ENCODE peak calls at places on chromosomes 5 and 9, in seven cellular contexts. One of them, this sample, is unnamed.

GRCh38 chr9:80410106-80410505 is 838.3 kb downstream of the TLE4 start:
- DNase-seq in stimulated activated CD8-positive, alpha-beta memory T cell treated with anti-CD3 and anti-CD28 coated beads, Interleukin-7, amount 100 ng/mL, for 4 hours: no peak
- DNase-seq in breast epithelium: no peak
- DNase-seq in NCI-H2081: no peak
- DNase-seq in transverse colon: no peak
- DNase-seq in endothelial cell: no peak
- DNase-seq in omental fat pad: no peak
- DNase-seq in this sample: peak; percentile 47

GRCh38 chr9:27634879-27635278 is 61.6 kb upstream of the C9orf72 start:
- DNase-seq in omental fat pad: no peak
- DNase-seq in transverse colon: no peak
- DNase-seq in breast epithelium: no peak
- DNase-seq in stimulated activated CD8-positive, alpha-beta memory T cell treated with anti-CD3 and anti-CD28 coated beads, Interleukin-7, amount 100 ng/mL, for 4 hours: no peak
- DNase-seq in NCI-H2081: no peak
- DNase-seq in endothelial cell: no peak
- DNase-seq in this sample: no peak

GRCh38 chr9:136880651-136881050 is 5.7 kb upstream of the TRAF2 start:
- DNase-seq in stimulated activated CD8-positive, alpha-beta memory T cell treated with anti-CD3 and anti-CD28 coated beads, Interleukin-7, amount 100 ng/mL, for 4 hours: no peak
- DNase-seq in endothelial cell: no peak
- DNase-seq in omental fat pad: no peak
- DNase-seq in breast epithelium: no peak
- DNase-seq in NCI-H2081: no peak
- DNase-seq in transverse colon: no peak
- DNase-seq in this sample: no peak

GRCh38 chr5:1702318-1702717 is 97.3 kb downstream of the MRPL36 start:
- DNase-seq in breast epithelium: peak; percentile 7
- DNase-seq in endothelial cell: no peak
- DNase-seq in omental fat pad: no peak
- DNase-seq in NCI-H2081: no peak
- DNase-seq in stimulated activated CD8-positive, alpha-beta memory T cell treated with anti-CD3 and anti-CD28 coated beads, Interleukin-7, amount 100 ng/mL, for 4 hours: no peak
- DNase-seq in transverse colon: no peak
- DNase-seq in this sample: no peak

GRCh38 chr5:180251887-180252286 is 40.0 kb downstream of the MAPK9 start:
- DNase-seq in breast epithelium: no peak
- DNase-seq in transverse colon: no peak
- DNase-seq in omental fat pad: no peak
- DNase-seq in NCI-H2081: no peak
- DNase-seq in endothelial cell: no peak
- DNase-seq in stimulated activated CD8-positive, alpha-beta memory T cell treated with anti-CD3 and anti-CD28 coated beads, Interleukin-7, amount 100 ng/mL, for 4 hours: no peak
- DNase-seq in this sample: no peak

GRCh38 chr9:128911529-128912035 is 9.2 kb upstream of the PHYHD1 start:
- DNase-seq in NCI-H2081: no peak
- DNase-seq in transverse colon: no peak
- DNase-seq in breast epithelium: peak; percentile 48
- DNase-seq in stimulated activated CD8-positive, alpha-beta memory T cell treated with anti-CD3 and anti-CD28 coated beads, Interleukin-7, amount 100 ng/mL, for 4 hours: no peak
- DNase-seq in omental fat pad: no peak
- DNase-seq in endothelial cell: peak; percentile 47
- DNase-seq in this sample: no peak

GRCh38 chr9:34957492-34958410 is at the start of gene PHF24:
- DNase-seq in stimulated activated CD8-positive, alpha-beta memory T cell treated with anti-CD3 and anti-CD28 coated beads, Interleukin-7, amount 100 ng/mL, for 4 hours: no peak
- DNase-seq in NCI-H2081: peak; percentile 24
- DNase-seq in breast epithelium: no peak
- DNase-seq in transverse colon: no peak
- DNase-seq in omental fat pad: no peak
- DNase-seq in endothelial cell: peak; percentile 40
- DNase-seq in this sample: no peak

GRCh38 chr9:98168952-98169488 is 23.4 kb downstream of the CORO2A start:
- DNase-seq in omental fat pad: no peak
- DNase-seq in transverse colon: peak; percentile 63
- DNase-seq in stimulated activated CD8-positive, alpha-beta memory T cell treated with anti-CD3 and anti-CD28 coated beads, Interleukin-7, amount 100 ng/mL, for 4 hours: no peak
- DNase-seq in NCI-H2081: no peak
- DNase-seq in endothelial cell: peak; percentile 29
- DNase-seq in breast epithelium: no peak
- DNase-seq in this sample: no peak

GRCh38 chr5:69450116-69450515 is 35.2 kb downstream of the MARVELD2 start:
- DNase-seq in NCI-H2081: no peak
- DNase-seq in breast epithelium: no peak
- DNase-seq in endothelial cell: no peak
- DNase-seq in stimulated activated CD8-positive, alpha-beta memory T cell treated with anti-CD3 and anti-CD28 coated beads, Interleukin-7, amount 100 ng/mL, for 4 hours: no peak
- DNase-seq in transverse colon: no peak
- DNase-seq in omental fat pad: no peak
- DNase-seq in this sample: no peak

GRCh38 chr5:88144219-88145040 is 124.2 kb downstream of the TMEM161B start:
- DNase-seq in breast epithelium: no peak
- DNase-seq in omental fat pad: no peak
- DNase-seq in NCI-H2081: no peak
- DNase-seq in endothelial cell: peak; percentile 31
- DNase-seq in stimulated activated CD8-positive, alpha-beta memory T cell treated with anti-CD3 and anti-CD28 coated beads, Interleukin-7, amount 100 ng/mL, for 4 hours: no peak
- DNase-seq in transverse colon: no peak
- DNase-seq in this sample: peak; percentile 58

GRCh38 chr9:1173211-1173610 is 123.1 kb downstream of the DMRT2 start:
- DNase-seq in stimulated activated CD8-positive, alpha-beta memory T cell treated with anti-CD3 and anti-CD28 coated beads, Interleukin-7, amount 100 ng/mL, for 4 hours: no peak
- DNase-seq in endothelial cell: no peak
- DNase-seq in breast epithelium: no peak
- DNase-seq in transverse colon: peak; percentile 49
- DNase-seq in omental fat pad: no peak
- DNase-seq in NCI-H2081: no peak
- DNase-seq in this sample: no peak

GRCh38 chr5:57476743-57477142 is 5.9 kb downstream of the ACTBL2 start:
- DNase-seq in endothelial cell: no peak
- DNase-seq in stimulated activated CD8-positive, alpha-beta memory T cell treated with anti-CD3 and anti-CD28 coated beads, Interleukin-7, amount 100 ng/mL, for 4 hours: no peak
- DNase-seq in omental fat pad: no peak
- DNase-seq in transverse colon: no peak
- DNase-seq in breast epithelium: no peak
- DNase-seq in NCI-H2081: no peak
- DNase-seq in this sample: no peak

GRCh38 chr9:90642570-90643539 is at the start of gene DIRAS2:
- DNase-seq in transverse colon: peak; percentile 54
- DNase-seq in endothelial cell: peak; percentile 60
- DNase-seq in omental fat pad: no peak
- DNase-seq in NCI-H2081: peak; percentile 92
- DNase-seq in breast epithelium: peak; percentile 38
- DNase-seq in stimulated activated CD8-positive, alpha-beta memory T cell treated with anti-CD3 and anti-CD28 coated beads, Interleukin-7, amount 100 ng/mL, for 4 hours: no peak
- DNase-seq in this sample: peak; percentile 81

GRCh38 chr5:51859624-51860023 is 476.4 kb downstream of the ISL1 start:
- DNase-seq in endothelial cell: no peak
- DNase-seq in omental fat pad: no peak
- DNase-seq in breast epithelium: no peak
- DNase-seq in NCI-H2081: no peak
- DNase-seq in transverse colon: no peak
- DNase-seq in stimulated activated CD8-positive, alpha-beta memory T cell treated with anti-CD3 and anti-CD28 coated beads, Interleukin-7, amount 100 ng/mL, for 4 hours: no peak
- DNase-seq in this sample: no peak

GRCh38 chr9:91795500-91796241 is 154.4 kb downstream of the ROR2 start:
- DNase-seq in endothelial cell: no peak
- DNase-seq in transverse colon: no peak
- DNase-seq in omental fat pad: peak; percentile 21
- DNase-seq in breast epithelium: no peak
- DNase-seq in NCI-H2081: no peak
- DNase-seq in stimulated activated CD8-positive, alpha-beta memory T cell treated with anti-CD3 and anti-CD28 coated beads, Interleukin-7, amount 100 ng/mL, for 4 hours: no peak
- DNase-seq in this sample: no peak

GRCh38 chr5:112689510-112689909 is 48.2 kb upstream of the APC start:
- DNase-seq in breast epithelium: no peak
- DNase-seq in stimulated activated CD8-positive, alpha-beta memory T cell treated with anti-CD3 and anti-CD28 coated beads, Interleukin-7, amount 100 ng/mL, for 4 hours: no peak
- DNase-seq in transverse colon: no peak
- DNase-seq in endothelial cell: no peak
- DNase-seq in NCI-H2081: no peak
- DNase-seq in omental fat pad: no peak
- DNase-seq in this sample: no peak

GRCh38 chr9:137077010-137077747 is at the start of gene UAP1L1:
- DNase-seq in breast epithelium: no peak
- DNase-seq in NCI-H2081: no peak
- DNase-seq in omental fat pad: no peak
- DNase-seq in transverse colon: peak; percentile 81
- DNase-seq in endothelial cell: peak; percentile 39
- DNase-seq in stimulated activated CD8-positive, alpha-beta memory T cell treated with anti-CD3 and anti-CD28 coated beads, Interleukin-7, amount 100 ng/mL, for 4 hours: no peak
- DNase-seq in this sample: peak; percentile 82

GRCh38 chr5:123365163-123365562 is 58.0 kb downstream of the CEP120 start:
- DNase-seq in omental fat pad: no peak
- DNase-seq in breast epithelium: no peak
- DNase-seq in endothelial cell: no peak
- DNase-seq in stimulated activated CD8-positive, alpha-beta memory T cell treated with anti-CD3 and anti-CD28 coated beads, Interleukin-7, amount 100 ng/mL, for 4 hours: no peak
- DNase-seq in transverse colon: no peak
- DNase-seq in NCI-H2081: no peak
- DNase-seq in this sample: no peak

GRCh38 chr5:123868267-123868666 is 356.3 kb downstream of the CSNK1G3 start:
- DNase-seq in omental fat pad: no peak
- DNase-seq in transverse colon: peak; percentile 18
- DNase-seq in stimulated activated CD8-positive, alpha-beta memory T cell treated with anti-CD3 and anti-CD28 coated beads, Interleukin-7, amount 100 ng/mL, for 4 hours: no peak
- DNase-seq in endothelial cell: no peak
- DNase-seq in breast epithelium: no peak
- DNase-seq in NCI-H2081: no peak
- DNase-seq in this sample: no peak

GRCh38 chr9:35606138-35606504 is 1.1 kb downstream of the TESK1 start:
- DNase-seq in stimulated activated CD8-positive, alpha-beta memory T cell treated with anti-CD3 and anti-CD28 coated beads, Interleukin-7, amount 100 ng/mL, for 4 hours: no peak
- DNase-seq in endothelial cell: no peak
- DNase-seq in transverse colon: no peak
- DNase-seq in NCI-H2081: no peak
- DNase-seq in omental fat pad: no peak
- DNase-seq in breast epithelium: no peak
- DNase-seq in this sample: no peak

GRCh38 chr9:109035684-109036423 is 22.6 kb upstream of the CTNNAL1 start:
- DNase-seq in breast epithelium: no peak
- DNase-seq in stimulated activated CD8-positive, alpha-beta memory T cell treated with anti-CD3 and anti-CD28 coated beads, Interleukin-7, amount 100 ng/mL, for 4 hours: no peak
- DNase-seq in NCI-H2081: no peak
- DNase-seq in omental fat pad: no peak
- DNase-seq in endothelial cell: no peak
- DNase-seq in transverse colon: no peak
- DNase-seq in this sample: no peak

GRCh38 chr5:111261610-111262009 is 37.4 kb downstream of the CAMK4 start:
- DNase-seq in omental fat pad: no peak
- DNase-seq in NCI-H2081: no peak
- DNase-seq in transverse colon: no peak
- DNase-seq in endothelial cell: no peak
- DNase-seq in stimulated activated CD8-positive, alpha-beta memory T cell treated with anti-CD3 and anti-CD28 coated beads, Interleukin-7, amount 100 ng/mL, for 4 hours: no peak
- DNase-seq in breast epithelium: no peak
- DNase-seq in this sample: no peak

GRCh38 chr9:108186996-108187395 is 668.8 kb downstream of the ACTL7B start:
- DNase-seq in omental fat pad: no peak
- DNase-seq in breast epithelium: no peak
- DNase-seq in NCI-H2081: no peak
- DNase-seq in transverse colon: peak; percentile 36
- DNase-seq in stimulated activated CD8-positive, alpha-beta memory T cell treated with anti-CD3 and anti-CD28 coated beads, Interleukin-7, amount 100 ng/mL, for 4 hours: no peak
- DNase-seq in endothelial cell: no peak
- DNase-seq in this sample: peak; percentile 42

GRCh38 chr9:89744730-89745129 is 139.9 kb downstream of the GADD45G start:
- DNase-seq in transverse colon: no peak
- DNase-seq in stimulated activated CD8-positive, alpha-beta memory T cell treated with anti-CD3 and anti-CD28 coated beads, Interleukin-7, amount 100 ng/mL, for 4 hours: no peak
- DNase-seq in omental fat pad: no peak
- DNase-seq in breast epithelium: no peak
- DNase-seq in endothelial cell: no peak
- DNase-seq in NCI-H2081: no peak
- DNase-seq in this sample: no peak

GRCh38 chr5:151670074-151670686 is 16.5 kb downstream of the SPARC start:
- DNase-seq in NCI-H2081: no peak
- DNase-seq in stimulated activated CD8-positive, alpha-beta memory T cell treated with anti-CD3 and anti-CD28 coated beads, Interleukin-7, amount 100 ng/mL, for 4 hours: no peak
- DNase-seq in endothelial cell: no peak
- DNase-seq in transverse colon: no peak
- DNase-seq in omental fat pad: no peak
- DNase-seq in breast epithelium: no peak
- DNase-seq in this sample: no peak

GRCh38 chr5:109645591-109646236 is 44.0 kb upstream of the MAN2A1 start:
- DNase-seq in breast epithelium: no peak
- DNase-seq in endothelial cell: no peak
- DNase-seq in NCI-H2081: peak; percentile 23
- DNase-seq in stimulated activated CD8-positive, alpha-beta memory T cell treated with anti-CD3 and anti-CD28 coated beads, Interleukin-7, amount 100 ng/mL, for 4 hours: no peak
- DNase-seq in transverse colon: no peak
- DNase-seq in omental fat pad: no peak
- DNase-seq in this sample: peak; percentile 72

GRCh38 chr5:175003531-175003930 is 279.1 kb downstream of the MSX2 start:
- DNase-seq in omental fat pad: no peak
- DNase-seq in stimulated activated CD8-positive, alpha-beta memory T cell treated with anti-CD3 and anti-CD28 coated beads, Interleukin-7, amount 100 ng/mL, for 4 hours: no peak
- DNase-seq in endothelial cell: no peak
- DNase-seq in NCI-H2081: no peak
- DNase-seq in transverse colon: no peak
- DNase-seq in breast epithelium: no peak
- DNase-seq in this sample: no peak

GRCh38 chr5:31680528-31680927 is 41.6 kb downstream of the PDZD2 start:
- DNase-seq in stimulated activated CD8-positive, alpha-beta memory T cell treated with anti-CD3 and anti-CD28 coated beads, Interleukin-7, amount 100 ng/mL, for 4 hours: no peak
- DNase-seq in omental fat pad: no peak
- DNase-seq in breast epithelium: peak; percentile 21
- DNase-seq in NCI-H2081: no peak
- DNase-seq in transverse colon: no peak
- DNase-seq in endothelial cell: no peak
- DNase-seq in this sample: peak; percentile 13

GRCh38 chr5:178606269-178606668 is 16.1 kb upstream of the COL23A1 start:
- DNase-seq in NCI-H2081: no peak
- DNase-seq in transverse colon: no peak
- DNase-seq in endothelial cell: no peak
- DNase-seq in omental fat pad: no peak
- DNase-seq in breast epithelium: no peak
- DNase-seq in stimulated activated CD8-positive, alpha-beta memory T cell treated with anti-CD3 and anti-CD28 coated beads, Interleukin-7, amount 100 ng/mL, for 4 hours: no peak
- DNase-seq in this sample: no peak

GRCh38 chr5:176774216-176775171 is 35.9 kb upstream of the UNC5A start:
- DNase-seq in NCI-H2081: no peak
- DNase-seq in stimulated activated CD8-positive, alpha-beta memory T cell treated with anti-CD3 and anti-CD28 coated beads, Interleukin-7, amount 100 ng/mL, for 4 hours: no peak
- DNase-seq in transverse colon: no peak
- DNase-seq in omental fat pad: no peak
- DNase-seq in endothelial cell: no peak
- DNase-seq in breast epithelium: no peak
- DNase-seq in this sample: no peak

GRCh38 chr5:141513627-141514329 is 24.9 kb downstream of the PCDHGC5 start:
- DNase-seq in transverse colon: peak; percentile 66
- DNase-seq in breast epithelium: peak; percentile 79
- DNase-seq in NCI-H2081: peak; percentile 2
- DNase-seq in omental fat pad: peak; percentile 48
- DNase-seq in endothelial cell: peak; percentile 72
- DNase-seq in stimulated activated CD8-positive, alpha-beta memory T cell treated with anti-CD3 and anti-CD28 coated beads, Interleukin-7, amount 100 ng/mL, for 4 hours: peak; percentile 75
- DNase-seq in this sample: peak; percentile 89

GRCh38 chr5:14662721-14663120 is 1.8 kb upstream of the OTULIN start:
- DNase-seq in breast epithelium: no peak
- DNase-seq in NCI-H2081: no peak
- DNase-seq in transverse colon: no peak
- DNase-seq in stimulated activated CD8-positive, alpha-beta memory T cell treated with anti-CD3 and anti-CD28 coated beads, Interleukin-7, amount 100 ng/mL, for 4 hours: no peak
- DNase-seq in omental fat pad: no peak
- DNase-seq in endothelial cell: no peak
- DNase-seq in this sample: no peak

GRCh38 chr5:149271717-149272558 is at the start of gene AFAP1L1:
- DNase-seq in NCI-H2081: peak; percentile 7
- DNase-seq in transverse colon: peak; percentile 48
- DNase-seq in endothelial cell: peak; percentile 78
- DNase-seq in omental fat pad: peak; percentile 42
- DNase-seq in breast epithelium: no peak
- DNase-seq in stimulated activated CD8-positive, alpha-beta memory T cell treated with anti-CD3 and anti-CD28 coated beads, Interleukin-7, amount 100 ng/mL, for 4 hours: no peak
- DNase-seq in this sample: peak; percentile 40